ENCODE peak calls at places on chromosome 18, in four cellular contexts. L is HCT116, V is HepG2, E is K562. M is an unnamed sample.

GRCh38 chr18:35616664-35617423 is 35.3 kb downstream of the GALNT1 start:
- DNase-seq in L (no peak), V (no peak), E (no peak), M (peak; percentile 77)

GRCh38 chr18:69759046-69759445 is 188.6 kb downstream of the CD226 start:
- DNase-seq in L (no peak), V (no peak), E (no peak), M (no peak)

GRCh38 chr18:6249110-6249680 is 165.5 kb downstream of the L3MBTL4 start:
- DNase-seq in L (no peak), V (no peak), E (no peak), M (no peak)

GRCh38 chr18:52353589-52353988 is 13.6 kb downstream of the DCC start:
- DNase-seq in L (no peak), V (no peak), E (no peak), M (no peak)

GRCh38 chr18:12304351-12305210 is 3.5 kb upstream of the TUBB6 start:
- DNase-seq in L (no peak), V (no peak), E (no peak), M (no peak)

GRCh38 chr18:36411745-36412168 is 114.2 kb downstream of the FHOD3 start:
- DNase-seq in L (peak; percentile 50), V (peak; percentile 21), E (peak; percentile 49), M (no peak)

GRCh38 chr18:23253630-23254029 is 118.3 kb downstream of the CABLES1 start:
- DNase-seq in L (no peak), V (no peak), E (no peak), M (no peak)

GRCh38 chr18:27049945-27050344 is 135.2 kb downstream of the CHST9 start:
- DNase-seq in L (no peak), V (no peak), E (no peak), M (no peak)

GRCh38 chr18:51666717-51667320 is 469.3 kb upstream of the MEX3C start:
- DNase-seq in L (no peak), V (no peak), E (no peak), M (no peak)

GRCh38 chr18:43271593-43272432 is 5.5 kb downstream of the SYT4 start:
- DNase-seq in L (peak; percentile 19), V (peak; percentile 35), E (peak; percentile 23), M (peak; percentile 32)

GRCh38 chr18:78771496-78772368 is 207.9 kb upstream of the SALL3 start:
- DNase-seq in L (no peak), V (no peak), E (no peak), M (no peak)

GRCh38 chr18:59910967-59911366 is 11.2 kb downstream of the PMAIP1 start:
- DNase-seq in L (no peak), V (no peak), E (no peak), M (no peak)

GRCh38 chr18:79962835-79963657 is 1.4 kb upstream of the HSBP1L1 start:
- DNase-seq in L (no peak), V (no peak), E (no peak), M (no peak)

GRCh38 chr18:69935319-69936190 is 12.1 kb downstream of the CD226 start:
- DNase-seq in L (peak; percentile 2), V (peak; percentile 89), E (no peak), M (no peak)

GRCh38 chr18:44691148-44691925 is 10.6 kb downstream of the SETBP1 start:
- DNase-seq in L (no peak), V (no peak), E (no peak), M (no peak)

DNA sequence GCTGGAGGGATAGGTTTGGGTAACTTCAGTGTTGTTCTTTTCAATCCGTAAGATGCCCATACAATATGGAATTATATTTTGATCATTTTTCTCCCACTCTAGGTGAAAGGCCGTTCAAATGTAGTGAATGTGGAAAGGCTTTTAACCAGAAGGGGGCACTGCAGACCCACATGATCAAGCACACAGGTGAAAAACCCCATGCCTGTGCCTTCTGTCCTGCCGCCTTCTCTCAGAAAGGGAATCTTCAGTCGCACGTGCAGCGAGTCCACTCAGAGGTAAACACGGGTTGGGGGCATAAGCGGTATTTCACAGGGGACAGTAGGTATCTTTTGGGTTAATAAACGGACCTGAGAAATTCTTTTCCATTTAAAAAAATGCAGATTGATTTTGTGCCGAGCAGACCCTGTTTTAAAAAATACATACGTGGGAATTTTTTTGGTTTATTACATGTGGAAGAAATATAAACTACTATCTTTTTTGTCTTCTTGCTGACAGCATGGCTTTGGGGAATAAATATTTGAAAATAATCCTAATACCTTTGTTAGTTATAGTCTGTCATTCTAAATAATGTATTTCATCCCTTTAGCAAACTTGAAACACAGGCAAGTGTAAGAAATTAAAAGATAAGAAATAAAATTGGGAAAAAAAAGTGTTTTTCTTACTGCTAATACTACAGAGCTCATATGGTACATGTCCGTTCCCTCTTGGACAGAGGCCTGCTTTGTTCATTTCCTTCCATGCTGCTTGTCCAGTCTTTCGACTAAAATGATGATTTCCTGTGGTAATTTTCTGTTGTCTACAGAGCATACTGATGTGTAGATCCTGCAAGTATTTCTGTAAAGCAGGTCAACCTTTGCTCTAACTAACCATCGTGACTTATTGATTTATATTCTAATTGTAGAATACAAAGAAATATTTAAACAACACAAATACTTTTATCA is 53.3 kb downstream of the ZNF236 start:
- DNase-seq in L (peak; percentile 28), V (peak; percentile 48), E (peak; percentile 30), M (peak; percentile 51)
- TF ChIP-seq TCF7L2 in L (no peak), V (no peak), E (no peak), M (no peak)

GRCh38 chr18:8401606-8402005 is 207.6 kb upstream of the RAB12 start:
- DNase-seq in L (no peak), V (no peak), E (no peak), M (no peak)
- H3K36me3 ChIP-seq in L (no peaks in the 10 kb centered on the region), V (no peaks in the 10 kb centered on the region), E (no peaks in the 10 kb centered on the region), M (no peaks in the 10 kb centered on the region)

GRCh38 chr18:74518456-74519315 is 15.6 kb upstream of the CNDP1 start:
- DNase-seq in L (no peak), V (no peak), E (no peak), M (no peak)

GRCh38 chr18:74514860-74515495 is 18.8 kb downstream of the CNDP2 start:
- DNase-seq in L (no peak), V (no peak), E (no peak), M (no peak)

GRCh38 chr18:74516271-74517235 is 17.7 kb upstream of the CNDP1 start:
- DNase-seq in L (no peak), V (no peak), E (no peak), M (no peak)

GRCh38 chr18:74515620-74516231 is 18.6 kb upstream of the CNDP1 start:
- DNase-seq in L (no peak), V (no peak), E (no peak), M (no peak)

GRCh38 chr18:74517236-74517630 is 17.1 kb upstream of the CNDP1 start:
- DNase-seq in L (no peak), V (no peak), E (no peak), M (no peak)
- H3K27ac ChIP-seq in L (no peak overlapping the region), V (no peak overlapping the region), E (no peak overlapping the region), M (no peak overlapping the region)

DNA sequence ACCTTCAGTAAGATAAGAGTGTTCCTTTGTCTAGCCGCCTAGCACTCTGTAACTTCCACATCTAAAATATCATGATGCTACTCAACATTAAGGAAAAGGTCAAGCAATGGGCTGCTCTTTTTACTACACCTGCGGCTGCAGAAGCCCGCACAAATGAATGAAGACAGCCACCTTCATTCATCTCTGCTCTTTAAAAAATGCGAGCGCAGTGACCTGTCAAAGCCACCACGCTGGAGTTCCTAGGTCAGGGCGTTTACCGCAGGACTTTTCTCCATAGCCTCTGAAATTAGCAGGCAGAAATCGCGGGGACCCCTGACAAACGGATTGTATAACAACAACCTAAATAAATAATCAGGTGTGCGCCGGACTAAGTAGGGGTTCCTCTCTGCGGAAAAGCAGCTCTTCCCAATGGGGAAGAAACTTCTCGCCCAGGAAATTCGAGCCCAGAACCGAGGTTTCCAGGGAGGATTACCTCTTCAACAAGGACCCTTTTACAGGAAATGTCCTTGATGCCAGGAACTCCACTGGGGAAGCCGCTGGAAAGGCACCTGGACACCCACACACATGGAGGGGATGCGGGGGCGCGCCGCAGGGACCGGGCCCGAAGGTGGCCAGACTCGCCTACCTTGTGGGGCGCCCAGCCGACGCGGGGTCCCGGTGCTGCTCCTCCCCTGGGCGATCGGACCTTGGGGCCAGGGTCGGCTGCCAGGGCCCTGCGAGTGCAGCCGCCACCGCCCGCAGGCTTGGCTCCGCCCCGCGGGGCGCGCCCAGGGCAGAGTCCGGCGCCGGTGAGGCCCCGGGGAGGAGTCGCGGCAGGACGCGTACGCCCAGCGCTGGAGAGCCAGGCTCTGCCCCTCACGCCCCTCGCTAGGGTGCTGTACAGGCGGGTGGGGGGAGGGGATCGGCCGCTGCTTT is at the start of gene CCDC68:
- DNase-seq in L (no peak), V (peak; percentile 50), E (peak; percentile 38), M (no peak)
- TF ChIP-seq TCF7L2 in L (no peak), V (no peak), E (no peak), M (no peak)

DNA sequence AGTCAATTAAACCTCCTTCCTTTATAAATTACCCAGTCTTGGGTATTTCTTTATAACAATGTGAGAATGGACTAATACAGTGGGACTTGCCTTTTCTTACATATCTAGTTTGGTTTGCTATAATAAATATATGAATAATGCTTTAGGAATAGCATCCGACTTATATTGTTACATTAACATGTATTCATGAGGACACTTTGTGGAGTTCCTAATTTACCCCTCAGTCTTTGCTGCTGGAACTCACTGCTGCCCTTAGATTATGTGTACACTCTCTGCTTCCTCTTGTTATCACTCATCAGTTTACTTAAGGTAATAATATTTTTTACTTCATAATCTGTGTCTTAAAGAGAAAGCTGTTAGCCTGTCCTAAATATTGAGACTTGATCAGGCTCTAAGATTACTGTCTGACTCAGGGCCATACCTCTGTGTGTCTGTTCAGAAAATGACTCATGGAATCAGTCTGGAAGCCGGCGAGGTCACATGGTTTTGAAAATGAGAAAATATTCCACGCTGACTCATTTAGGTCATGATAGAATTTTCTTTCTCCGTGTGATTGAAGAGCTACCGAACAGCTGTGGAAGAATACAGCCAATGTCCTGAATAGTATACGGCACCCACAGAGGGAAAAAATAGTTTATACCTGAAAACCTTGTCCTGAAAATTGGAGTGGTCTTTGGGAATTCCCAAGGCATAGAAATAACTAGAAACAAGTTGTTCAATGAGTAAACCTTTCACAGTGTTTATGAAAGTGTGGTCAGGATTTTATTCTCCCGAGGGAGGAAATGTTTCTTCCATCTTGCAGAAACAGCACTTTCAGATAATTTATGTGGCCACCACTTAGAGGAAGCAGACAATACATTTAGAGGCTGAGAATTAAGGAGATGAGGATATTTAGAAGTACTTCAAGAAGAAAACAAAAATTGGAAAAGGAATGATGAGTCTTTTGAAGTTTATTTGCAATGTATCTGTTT is 156.4 kb downstream of the DSEL start:
- DNase-seq in L (no peak), V (peak; percentile 29), E (no peak), M (peak; percentile 81)
- H3K36me3 ChIP-seq in L (no peaks in the 10 kb centered on the region), V (no peaks in the 10 kb centered on the region), E (no peaks in the 10 kb centered on the region), M (no peaks in the 10 kb centered on the region)

M was measured in Panc1.